ENCODE peak calls at places on chromosomes 11 and 22, in four cellular contexts. R is aorta, S is endothelial cell of umbilical vein, N is lower lobe of right lung. C is an unnamed sample.

GRCh38 chr11:87031433-87032170 is 6.1 kb upstream of the TMEM135 start:
- DNase-seq in R (no peak), S (no peak), N (no peak), C (no peak)

GRCh38 chr11:67649634-67650540 is 643 bp downstream of the ACY3 start:
- DNase-seq in R (peak), S (no peak), N (no peak), C (no peak)

GRCh38 chr11:267491-267994 is 10.7 kb upstream of the NLRP6 start:
- DNase-seq in R (no peak), S (no peak), N (peak), C (peak)

GRCh38 chr11:2731285-2732125 is 31.7 kb upstream of the KCNQ1OT1 start:
- DNase-seq in R (no peak), S (no peak), N (no peak), C (no peak)

GRCh38 chr11:64729851-64730382 is 6.9 kb upstream of the NRXN2 start:
- DNase-seq in R (peak), S (no peak), N (no peak), C (no peak)

GRCh38 chr11:26827567-26828037 is 105.7 kb upstream of the SLC5A12 start:
- DNase-seq in R (no peak), S (no peak), N (no peak), C (no peak)

GRCh38 chr11:61967924-61968757 is 707 bp upstream of the FTH1 start:
- DNase-seq in R (peak), S (peak), N (peak), C (peak)

GRCh38 chr22:46357711-46358505 is 22.4 kb downstream of the TRMU start:
- DNase-seq in R (peak), S (no peak), N (peak), C (no peak)

GRCh38 chr11:72430743-72431570 is 3.4 kb downstream of the CLPB start:
- DNase-seq in R (no peak), S (peak), N (peak), C (no peak)

GRCh38 chr11:13955971-13956421 is 6.5 kb upstream of the SPON1 start:
- DNase-seq in R (peak), S (peak), N (peak), C (peak)

GRCh38 chr11:3178349-3178748 is 13.2 kb upstream of the OSBPL5 start:
- DNase-seq in R (no peak), S (no peak), N (no peak), C (no peak)

GRCh38 chr11:131855320-131855719 is 484.9 kb downstream of the NTM start:
- DNase-seq in R (no peak), S (peak), N (no peak), C (no peak)

GRCh38 chr11:44016129-44016528 is 31.7 kb upstream of the ACCSL start:
- DNase-seq in R (peak), S (no peak), N (no peak), C (peak)

GRCh38 chr11:117094776-117095175 is 3.5 kb downstream of the SIK3 start:
- DNase-seq in R (no peak), S (no peak), N (no peak), C (no peak)

GRCh38 chr11:16891170-16891569 is 123.0 kb downstream of the PLEKHA7 start:
- DNase-seq in R (no peak), S (no peak), N (no peak), C (no peak)

GRCh38 chr11:33505140-33505539 is 195.5 kb downstream of the C11orf91 start:
- DNase-seq in R (no peak), S (no peak), N (no peak), C (no peak)

GRCh38 chr11:129374993-129375721 is 491 bp upstream of the BARX2 start:
- DNase-seq in R (no peak), S (peak), N (peak), C (no peak)

GRCh38 chr11:73439002-73439843 is 63.0 kb downstream of the RELT start:
- DNase-seq in R (no peak), S (no peak), N (no peak), C (no peak)

GRCh38 chr11:59761985-59762384 is 6.8 kb downstream of the STX3 start:
- DNase-seq in R (no peak), S (no peak), N (no peak), C (no peak)

GRCh38 chr11:5277807-5278206 is 8.1 kb upstream of the HBE1 start:
- DNase-seq in R (no peak), S (no peak), N (no peak), C (no peak)

GRCh38 chr22:29079218-29079901 is 6.5 kb downstream of the KREMEN1 start:
- DNase-seq in R (no peak), S (no peak), N (no peak), C (no peak)

GRCh38 chr22:48422900-48423480 is 1404.7 kb downstream of the BRD1 start:
- DNase-seq in R (peak), S (no peak), N (no peak), C (peak)
- H3K27ac ChIP-seq in R (no peak), S (no peak), N (no peak), C (no peak)

GRCh38 chr11:126211236-126212088 is at the start of the genes FAM118B and RPUSD4:
- DNase-seq in R (peak), S (peak), N (peak), C (peak)

GRCh38 chr11:126212089-126212660 is 593 bp downstream of the FAM118B start:
- DNase-seq in R (no peak), S (peak), N (no peak), C (no peak)

GRCh38 chr11:126216526-126217305 is 5.1 kb downstream of the FAM118B start:
- DNase-seq in R (no peak), S (no peak), N (no peak), C (no peak)

GRCh38 chr11:126210871-126211235 is 597 bp downstream of the RPUSD4 start:
- DNase-seq in R (no peak), S (no peak), N (no peak), C (no peak)

DNA sequence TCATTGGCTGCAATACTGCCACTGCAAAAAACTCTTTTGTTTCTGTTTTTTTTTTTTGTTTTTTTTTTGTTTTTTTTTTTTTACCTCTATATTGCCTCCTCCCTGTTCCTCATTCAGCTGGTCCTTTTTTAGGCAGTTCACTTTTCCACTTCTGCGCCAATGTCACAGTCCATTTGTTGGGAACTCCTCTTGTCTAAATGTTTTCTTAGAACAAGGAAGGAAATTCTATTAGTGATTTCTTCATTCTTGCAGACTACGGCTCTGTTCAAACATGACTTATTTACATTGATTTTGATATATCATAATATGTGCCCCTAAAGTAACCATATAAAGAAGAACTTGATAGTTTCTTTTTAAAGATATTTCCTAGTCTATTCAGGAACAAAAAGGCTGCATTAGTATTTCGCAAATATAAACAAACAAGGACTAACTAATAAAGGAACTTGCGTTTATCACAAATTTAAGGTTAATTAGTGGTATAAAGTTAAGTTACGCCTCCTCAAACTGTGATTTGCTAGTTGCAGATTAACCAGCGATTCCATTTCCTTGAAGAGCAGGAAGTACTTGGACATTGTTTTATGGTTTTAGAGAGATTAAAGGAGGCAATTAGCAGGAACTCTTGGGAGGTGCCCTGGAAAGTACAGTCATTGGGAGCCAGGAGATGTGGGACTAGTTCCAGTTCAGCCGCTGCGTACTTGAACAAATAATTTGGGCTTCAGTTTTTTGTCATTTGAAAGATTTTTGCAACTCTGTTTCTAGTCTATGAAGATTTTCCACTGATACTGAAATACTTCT is 3.1 kb downstream of the FAM118B start:
- DNase-seq in R (no peak), S (peak), N (no peak), C (no peak)
- H3K27ac ChIP-seq in R (no peak), S (no peak), N (peak), C (no peak)

DNA sequence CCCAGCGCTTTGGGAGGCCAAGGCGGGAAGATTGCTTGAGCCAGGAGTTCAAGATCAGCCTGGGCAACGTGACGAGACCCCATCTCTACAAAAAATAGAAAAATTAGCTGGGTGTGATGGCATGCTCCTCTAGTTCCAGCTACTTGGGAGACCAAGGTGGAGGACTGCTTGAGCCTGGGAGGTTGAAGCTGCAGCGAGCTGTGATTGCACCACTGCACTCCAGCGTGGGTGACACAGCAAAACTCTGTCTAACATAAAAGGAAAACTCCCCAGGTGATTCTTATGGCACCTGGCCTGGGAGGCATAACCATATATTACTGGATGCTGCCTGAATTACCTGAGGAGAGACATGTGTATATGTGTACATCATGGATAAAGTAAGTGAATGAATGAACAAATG is 29.1 kb downstream of the KIAA1671 start:
- DNase-seq in R (no peak), S (no peak), N (no peak), C (no peak)
- H3K27ac ChIP-seq in R (no peak), S (no peak), N (peak), C (peak)

DNA sequence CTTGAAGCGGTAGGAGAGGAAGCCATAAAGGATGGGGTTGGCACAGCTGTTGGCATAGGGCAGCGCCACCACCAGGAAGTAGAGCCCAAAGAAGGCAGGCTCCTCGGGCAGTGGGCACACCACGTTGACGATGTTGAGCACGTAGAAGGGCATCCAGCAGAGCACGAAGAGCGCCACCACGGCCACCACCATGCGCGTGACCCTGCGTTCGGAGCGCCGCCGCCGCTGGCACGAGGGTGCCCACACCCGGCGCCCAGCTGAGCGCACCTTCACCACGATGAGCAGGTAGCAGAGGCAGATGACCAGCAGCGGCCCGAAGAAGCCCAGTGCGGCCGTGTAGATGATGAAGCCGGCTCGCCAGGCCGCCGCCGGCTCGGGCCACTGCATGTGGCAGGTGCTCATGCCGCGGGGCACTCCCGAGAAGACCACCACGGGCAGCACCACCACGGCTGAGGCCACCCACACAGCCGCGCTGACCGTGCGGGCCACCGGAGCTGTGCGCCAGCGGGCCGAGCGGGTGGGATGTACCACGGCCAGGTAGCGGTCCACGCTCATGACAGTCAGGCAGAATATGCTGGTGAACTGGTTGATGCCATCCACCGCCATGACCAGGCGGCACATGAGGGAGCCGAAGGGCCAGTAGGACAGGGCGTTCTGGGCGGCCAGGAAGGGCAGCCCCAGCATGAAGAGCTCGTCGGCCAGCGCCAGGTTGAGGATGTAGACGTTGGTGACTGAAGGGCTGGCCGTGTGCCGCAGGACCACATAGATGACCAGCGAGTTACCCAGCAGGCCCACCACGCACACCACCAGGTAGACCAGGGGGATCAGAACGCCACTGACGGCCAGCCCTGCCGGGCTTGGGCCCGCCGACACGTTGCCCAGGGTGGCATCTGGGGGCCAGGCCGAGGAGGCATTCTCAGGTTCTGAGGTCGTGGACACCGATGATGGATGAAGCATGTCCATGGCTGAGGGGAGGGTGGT is 5.1 kb downstream of the SSTR3 start:
- DNase-seq in R (peak), S (no peak), N (peak), C (peak)
- H3K27ac ChIP-seq in R (no peak), S (no peak), N (no peak), C (no peak)

DNA sequence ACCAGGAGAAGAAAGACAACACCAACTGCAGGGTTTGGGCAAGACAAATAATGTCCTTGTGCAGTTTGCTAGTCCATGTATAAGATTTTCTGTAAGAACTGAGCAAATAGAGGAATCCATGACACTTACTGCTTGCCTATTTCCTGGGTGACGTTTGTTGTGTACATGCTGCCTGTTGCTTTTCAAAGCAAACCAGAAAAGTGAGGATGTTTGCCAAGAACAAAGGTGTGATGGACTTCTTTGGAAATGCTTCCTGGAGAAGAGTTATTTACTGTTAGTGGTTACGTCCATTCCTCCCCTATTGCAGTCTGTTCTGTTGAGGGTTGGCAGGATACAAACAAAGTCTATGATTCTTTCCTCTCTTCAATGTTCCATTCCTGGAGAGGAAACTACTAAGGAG is 126.5 kb downstream of the CASP12 start:
- DNase-seq in R (no peak), S (no peak), N (no peak), C (no peak)
- H3K27ac ChIP-seq in R (no peak), S (no peak), N (no peak), C (no peak)

GRCh38 chr22:27809226-27809625 is 7.7 kb upstream of the MN1 start:
- DNase-seq in R (no peak), S (peak), N (no peak), C (no peak)

GRCh38 chr22:27810566-27810965 is 9.0 kb upstream of the MN1 start:
- DNase-seq in R (peak), S (no peak), N (no peak), C (peak)

GRCh38 chr22:27809700-27810365 is 8.3 kb upstream of the MN1 start:
- DNase-seq in R (no peak), S (peak), N (no peak), C (no peak)

GRCh38 chr22:27808730-27809129 is 7.2 kb upstream of the MN1 start:
- DNase-seq in R (no peak), S (no peak), N (no peak), C (no peak)

GRCh38 chr22:27811778-27812177 is 10.2 kb upstream of the MN1 start:
- DNase-seq in R (no peak), S (no peak), N (no peak), C (no peak)
- H3K27ac ChIP-seq in R (peak), S (no peak), N (no peak), C (no peak)

DNA sequence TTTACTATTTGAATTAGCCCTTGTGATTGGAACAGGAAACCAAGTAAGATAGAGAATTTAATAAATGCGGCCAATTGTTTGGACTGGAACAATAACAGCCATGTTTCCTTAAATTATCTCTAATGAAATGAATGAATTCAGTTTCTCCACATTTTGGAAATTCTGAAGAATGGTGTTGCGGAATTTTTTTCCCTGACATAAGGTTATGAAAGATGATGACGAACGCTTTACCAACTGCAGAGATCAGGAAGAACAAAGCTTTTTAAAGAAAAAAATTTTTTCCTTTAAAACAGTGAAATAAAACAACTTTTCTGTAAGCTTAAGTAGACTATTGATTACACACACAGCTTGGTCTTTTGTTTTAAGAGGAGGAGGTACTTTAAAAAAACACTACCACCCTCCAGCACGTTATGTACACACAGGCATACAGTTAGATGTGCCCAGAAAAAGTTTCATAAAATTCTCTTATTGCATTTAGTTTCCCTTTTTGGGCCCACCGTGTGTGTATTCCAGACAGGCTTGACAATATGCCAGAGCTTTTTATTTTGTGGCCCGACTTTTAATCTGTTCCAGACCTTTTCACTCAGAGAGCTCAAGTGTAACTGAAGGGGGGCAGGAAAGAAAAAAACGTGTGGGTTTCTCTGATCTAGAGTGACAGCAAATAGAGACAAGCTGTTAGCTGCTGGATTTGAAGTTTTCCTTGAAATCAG is 77.3 kb downstream of the YAP1 start:
- DNase-seq in R (no peak), S (no peak), N (no peak), C (no peak)
- H3K27ac ChIP-seq in R (no peak), S (no peak), N (no peak), C (no peak)

C was measured in right cardiac atrium.